ENCODE peak calls at places on chromosome 1, in five cellular contexts. G is dorsolateral prefrontal cortex, K is mammary epithelial cell, I is fibroblast of lung, L is caudate nucleus. Y is an unnamed sample.

GRCh38 chr1:208510192-208510952 is 266.2 kb upstream of the PLXNA2 start:
- DNase-seq in L (no peak), G (no peak), K (peak), I (peak), Y (no peak)

GRCh38 chr1:227273557-227273956 is 44.7 kb downstream of the CDC42BPA start:
- DNase-seq in G (no peak), L (no peak), K (peak), I (peak), Y (peak)

GRCh38 chr1:42682739-42683529 is 716 bp downstream of the YBX1 start:
- DNase-seq in L (no peak), G (peak), K (peak), I (peak), Y (peak)

GRCh38 chr1:112457241-112457640 is 51.5 kb upstream of the WNT2B start:
- DNase-seq in G (no peak), K (no peak), L (no peak), I (peak), Y (no peak)

GRCh38 chr1:116983112-116983511 is 18.4 kb upstream of the CD101 start:
- DNase-seq in K (no peak), I (no peak), L (no peak), G (no peak), Y (no peak)

GRCh38 chr1:42657981-42658879 is at the start of gene PPIH:
- DNase-seq in G (peak), L (peak), K (peak), I (peak), Y (peak)

GRCh38 chr1:182331412-182331811 is 60.2 kb downstream of the GLUL start:
- DNase-seq in K (no peak), G (no peak), L (no peak), I (no peak), Y (no peak)

GRCh38 chr1:189007824-189008223 is 1469.8 kb downstream of the BRINP3 start:
- DNase-seq in G (no peak), L (no peak), I (no peak), K (no peak), Y (no peak)

GRCh38 chr1:171563675-171564074 is 58.4 kb upstream of the MYOCOS start:
- DNase-seq in I (peak), K (peak), L (no peak), G (no peak), Y (no peak)

GRCh38 chr1:54995013-54995760 is 3.5 kb upstream of the BSND start:
- DNase-seq in I (no peak), K (no peak), L (no peak), G (no peak), Y (no peak)

DNA sequence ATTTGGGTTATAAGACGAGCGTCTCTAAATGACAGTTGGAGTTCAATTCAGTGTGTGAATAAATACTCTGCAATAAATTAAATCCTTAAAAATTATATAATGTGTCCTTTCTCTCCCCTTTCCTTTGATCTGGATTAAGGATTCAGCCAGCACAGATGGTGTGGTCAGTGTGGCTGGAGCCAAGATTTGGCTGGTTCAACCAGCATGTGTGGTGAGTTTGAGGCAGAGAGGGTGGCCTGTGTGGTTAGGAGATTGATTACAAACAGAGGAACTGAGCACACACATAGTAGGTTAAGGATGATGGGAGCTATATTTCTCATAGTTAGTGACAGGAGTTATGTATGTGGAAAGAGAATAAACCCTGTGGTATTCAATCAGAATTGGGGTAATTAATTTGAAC is 14.2 kb upstream of the AMIGO1 start:
- DNase-seq in I (no peak), K (no peak), G (no peak), L (no peak), Y (no peak)
- H3K27ac ChIP-seq in I (no peak), K (no peak), G (no peak), L (no peak), Y (no peak)

GRCh38 chr1:16151200-16151708 is 4.6 kb downstream of the EPHA2 start:
- DNase-seq in G (no peak), L (no peak), K (no peak), I (peak), Y (no peak)

GRCh38 chr1:16151985-16152384 is 3.9 kb downstream of the EPHA2 start:
- DNase-seq in L (no peak), I (no peak), G (no peak), K (no peak), Y (no peak)

GRCh38 chr1:16153110-16153998 is 2.5 kb downstream of the EPHA2 start:
- DNase-seq in K (no peak), I (no peak), G (no peak), L (no peak), Y (no peak)

GRCh38 chr1:16153999-16154673 is 1.7 kb downstream of the EPHA2 start:
- DNase-seq in K (no peak), L (no peak), I (no peak), G (no peak), Y (no peak)

DNA sequence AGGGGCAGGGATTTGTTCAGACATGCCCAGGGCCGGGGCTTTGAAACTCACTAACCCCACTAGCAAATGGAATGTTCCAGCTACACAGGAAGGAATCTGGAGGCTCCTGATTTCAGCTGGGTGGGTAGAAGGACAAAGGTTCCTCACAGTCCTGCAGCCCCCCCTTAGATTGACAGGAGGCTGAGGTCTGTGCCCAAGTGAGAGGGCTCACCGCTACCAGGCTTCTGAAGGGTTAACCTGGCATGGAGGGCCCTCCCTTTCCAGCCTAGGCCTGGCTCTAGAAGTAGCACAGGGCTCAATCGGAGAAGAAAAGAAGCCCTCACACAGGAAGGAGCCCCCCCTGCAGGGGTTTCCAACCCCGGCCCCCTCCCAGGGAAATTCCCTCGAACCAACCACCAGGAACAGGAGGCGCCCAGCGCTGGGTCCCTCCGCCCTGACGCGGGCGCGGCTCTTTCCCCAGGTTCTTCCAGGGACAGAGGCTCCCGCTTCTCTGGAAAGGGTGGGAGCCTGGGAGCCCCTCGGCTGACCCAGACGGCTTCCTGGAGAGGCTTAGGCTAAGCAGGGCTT is 3.3 kb downstream of the EPHA2 start:
- DNase-seq in L (no peak), G (no peak), K (no peak), I (peak), Y (peak)
- H3K27ac ChIP-seq in L (no peak), G (peak), K (peak), I (peak), Y (peak)

GRCh38 chr1:111404588-111404987 is 22.9 kb downstream of the OVGP1 start:
- DNase-seq in L (no peak), G (no peak), K (no peak), I (no peak), Y (no peak)

GRCh38 chr1:111402083-111402482 is 25.5 kb downstream of the OVGP1 start:
- DNase-seq in K (no peak), L (no peak), G (no peak), I (no peak), Y (no peak)

GRCh38 chr1:111407297-111407696 is 20.2 kb downstream of the OVGP1 start:
- DNase-seq in I (no peak), L (no peak), G (no peak), K (no peak), Y (no peak)

DNA sequence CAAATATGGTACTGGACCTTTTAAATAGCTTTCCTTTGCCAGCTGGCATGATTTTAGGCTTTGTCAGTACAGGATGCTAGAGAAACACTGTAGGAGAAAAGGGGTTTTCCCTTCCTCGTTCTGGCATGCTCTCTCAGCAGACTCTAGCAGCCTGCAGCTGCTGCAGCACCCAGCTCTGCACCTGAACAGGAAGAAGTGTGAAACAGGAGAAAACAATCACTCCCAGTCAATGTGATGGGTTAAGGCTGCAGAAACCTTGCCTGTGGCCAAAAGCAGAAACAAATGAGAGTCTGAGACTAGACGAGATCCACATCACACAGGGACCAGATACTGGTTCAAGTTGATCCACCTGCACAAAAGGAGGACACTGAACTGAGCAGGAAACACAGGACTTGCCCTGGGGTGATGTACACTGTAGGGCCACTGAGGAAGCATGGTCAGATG is 21.2 kb downstream of the OVGP1 start:
- DNase-seq in K (peak), I (no peak), G (no peak), L (no peak), Y (peak)
- H3K27ac ChIP-seq in K (no peak), I (no peak), G (no peak), L (peak), Y (no peak)

DNA sequence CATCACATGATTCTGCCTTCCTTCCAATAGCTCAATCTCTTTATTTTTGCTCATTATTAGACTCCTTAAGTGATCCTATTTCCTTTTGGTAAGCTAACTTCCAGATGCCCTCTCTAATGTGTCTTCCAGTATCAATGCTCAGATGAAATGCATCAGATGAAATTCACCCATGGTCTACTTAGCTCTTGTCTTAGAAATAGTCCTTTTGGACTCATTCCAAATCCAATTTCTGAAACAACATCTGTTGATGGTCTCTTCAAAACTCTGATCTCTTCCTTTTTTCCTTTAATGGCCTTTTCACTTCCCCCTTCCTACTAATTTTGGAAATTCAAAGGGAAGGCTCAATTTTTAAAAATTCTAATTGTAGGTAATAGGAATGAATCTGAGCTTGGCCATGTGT is 81.1 kb upstream of the GREM2 start:
- DNase-seq in G (no peak), I (no peak), K (no peak), L (no peak), Y (no peak)
- H3K27ac ChIP-seq in G (no peak), I (no peak), K (no peak), L (no peak), Y (no peak)

GRCh38 chr1:28886731-28887417 is 27.5 kb upstream of the EPB41 start:
- DNase-seq in G (peak), K (peak), L (peak), I (peak), Y (peak)
- H3K27ac ChIP-seq in G (peak), K (peak), L (peak), I (no peak), Y (peak)

GRCh38 chr1:165355977-165356811 is at the start of gene LMX1A:
- DNase-seq in L (peak), K (peak), I (no peak), G (no peak), Y (peak)
- H3K27ac ChIP-seq in L (no peak), K (no peak), I (no peak), G (no peak), Y (no peak)

GRCh38 chr1:198933506-198933905 is 294.7 kb downstream of the PTPRC start:
- DNase-seq in L (no peak), G (no peak), K (no peak), I (no peak), Y (no peak)
- H3K27ac ChIP-seq in L (peak), G (peak), K (peak), I (no peak), Y (no peak)

Y was measured in colonic mucosa.